ENCODE peak calls at places on chromosomes 12 and 14, in ten cellular contexts. S, D, F, M, L, U, W, N, O and H are unnamed samples. For H3K4me1, the result is how much of the 10 kb centered on the place peaks cover.

GRCh38 chr14:71289536-71289935 is 382.3 kb downstream of the PCNX1 start:
- DNase-seq in O (no peak), S (no peak), D (no peak), M (peak), L (no peak), U (peak), W (peak), N (no peak), F (no peak), H (peak)

GRCh38 chr12:58750484-58750883 is 169.8 kb downstream of the LRIG3 start:
- DNase-seq in O (no peak), M (no peak), S (no peak), F (no peak), L (no peak), D (no peak), N (no peak), U (peak), W (no peak), H (no peak)

GRCh38 chr12:34296143-34297041 is 274.1 kb downstream of the ALG10 start:
- DNase-seq in O (no peak), D (peak), L (no peak), M (no peak), W (no peak), F (no peak), S (no peak), N (no peak), U (no peak), H (no peak)

GRCh38 chr12:31773867-31774266 is 45.0 kb upstream of the AMN1 start:
- DNase-seq in L (no peak), U (no peak), S (peak), N (peak), F (no peak), O (no peak), W (no peak), M (no peak), D (no peak), H (peak)

GRCh38 chr12:113088971-113089756 is 32.6 kb downstream of the DTX1 start:
- DNase-seq in U (no peak), M (no peak), D (no peak), W (peak), F (no peak), O (no peak), N (no peak), L (no peak), S (no peak), H (no peak)

GRCh38 chr14:74538411-74539391 is 45.1 kb downstream of the ISCA2 start:
- DNase-seq in S (no peak), O (no peak), F (no peak), U (no peak), W (no peak), D (no peak), L (no peak), N (no peak), M (no peak), H (no peak)

GRCh38 chr12:89154743-89155530 is 197.4 kb downstream of the DUSP6 start:
- DNase-seq in W (no peak), U (no peak), D (no peak), O (no peak), S (no peak), F (no peak), M (no peak), N (no peak), L (no peak), H (no peak)

GRCh38 chr12:109759076-109759420 is 45.4 kb downstream of the FAM222A start:
- DNase-seq in U (no peak), O (no peak), M (no peak), S (no peak), L (peak), N (peak), W (no peak), F (no peak), D (peak), H (no peak)

GRCh38 chr12:32918890-32919791 is 22.6 kb upstream of the PKP2 start:
- DNase-seq in M (peak), L (no peak), S (peak), N (peak), O (no peak), D (no peak), W (no peak), F (peak), U (peak), H (peak)

GRCh38 chr14:58281969-58282368 is 16.4 kb upstream of the ARID4A start:
- DNase-seq in W (no peak), F (no peak), D (no peak), M (no peak), L (no peak), U (no peak), O (no peak), N (no peak), S (no peak), H (no peak)

GRCh38 chr12:92146865-92147264 is 1.2 kb upstream of the BTG1 start:
- DNase-seq in W (no peak), L (no peak), D (no peak), U (no peak), M (peak), F (no peak), S (no peak), O (no peak), N (peak), H (peak)

GRCh38 chr12:99619389-99620158 is 28.0 kb upstream of the GARIN6 start:
- DNase-seq in L (no peak), F (peak), S (peak), U (peak), N (peak), O (no peak), M (peak), D (no peak), W (no peak), H (peak)

GRCh38 chr14:52377940-52378339 is 63.8 kb downstream of the PTGER2 start:
- DNase-seq in W (no peak), U (no peak), O (no peak), M (no peak), N (no peak), S (no peak), D (no peak), F (peak), L (no peak), H (peak)

GRCh38 chr14:91144425-91145145 is 30.7 kb downstream of the DGLUCY start:
- DNase-seq in U (peak), D (no peak), L (no peak), S (no peak), F (peak), M (no peak), W (no peak), N (no peak), O (no peak), H (no peak)

GRCh38 chr14:68820119-68820518 is 27.3 kb upstream of the ZFP36L1 start:
- DNase-seq in W (no peak), M (no peak), S (no peak), F (no peak), U (no peak), L (no peak), O (peak), N (peak), D (no peak), H (no peak)

GRCh38 chr12:27305673-27306504 is 26.7 kb upstream of the BMAL2 start:
- DNase-seq in O (no peak), F (peak), L (no peak), S (peak), W (no peak), U (peak), M (peak), N (peak), D (no peak), H (peak)

GRCh38 chr14:31420319-31421081 is at the start of gene HEATR5A:
- DNase-seq in W (peak), O (peak), N (peak), D (peak), U (peak), M (peak), L (peak), F (peak), S (peak), H (peak)

GRCh38 chr12:96196781-96197180 is 2.6 kb downstream of the ELK3 start:
- DNase-seq in D (no peak), U (peak), L (no peak), M (no peak), N (no peak), F (no peak), O (no peak), W (no peak), S (no peak), H (no peak)

GRCh38 chr12:121170581-121171260 is 38.0 kb downstream of the P2RX7 start:
- DNase-seq in U (peak), N (no peak), D (no peak), S (no peak), W (no peak), O (no peak), F (no peak), L (no peak), M (no peak), H (no peak)

GRCh38 chr12:96473394-96474093 is 15.8 kb upstream of the CFAP54 start:
- DNase-seq in F (no peak), U (no peak), D (no peak), N (no peak), M (no peak), W (no peak), O (no peak), S (no peak), L (no peak), H (no peak)

GRCh38 chr14:70888151-70888499 is 19.1 kb upstream of the PCNX1 start:
- DNase-seq in M (no peak), L (no peak), N (no peak), D (no peak), U (no peak), W (no peak), S (no peak), F (no peak), O (no peak), H (no peak)

GRCh38 chr12:118103601-118104382 is at the start of gene VSIG10:
- DNase-seq in W (peak), S (peak), L (peak), M (no peak), O (peak), F (peak), U (peak), D (peak), N (peak), H (peak)

GRCh38 chr12:124510301-124510970 is 57.0 kb downstream of the NCOR2 start:
- DNase-seq in D (no peak), O (peak), U (peak), M (no peak), F (no peak), S (peak), N (peak), W (no peak), L (peak), H (no peak)

GRCh38 chr14:75264036-75264435 is 14.6 kb upstream of the FOS start:
- DNase-seq in S (no peak), W (no peak), O (peak), U (peak), F (no peak), D (peak), N (no peak), L (no peak), M (no peak), H (no peak)

GRCh38 chr14:23727566-23728335 is 91.6 kb downstream of the DHRS2 start:
- DNase-seq in D (no peak), O (no peak), S (peak), U (peak), M (peak), N (peak), L (no peak), W (no peak), F (peak), H (peak)

GRCh38 chr14:82710257-82710841 is 1176.7 kb upstream of the SEL1L start:
- DNase-seq in N (peak), L (peak), F (peak), D (peak), M (peak), U (peak), S (peak), W (no peak), O (peak), H (peak)

GRCh38 chr12:5096241-5096880 is 52.7 kb downstream of the KCNA5 start:
- DNase-seq in M (no peak), S (no peak), L (no peak), O (no peak), W (no peak), D (no peak), F (no peak), N (peak), U (peak), H (no peak)

GRCh38 chr14:69696633-69697557 is 70.0 kb upstream of the SRSF5 start:
- DNase-seq in F (no peak), L (no peak), W (no peak), N (no peak), O (no peak), U (no peak), S (no peak), M (no peak), D (no peak), H (no peak)

GRCh38 chr14:99015833-99016232 is 256.2 kb downstream of the BCL11B start:
- DNase-seq in N (no peak), O (no peak), S (no peak), W (no peak), M (no peak), D (no peak), U (no peak), L (no peak), F (no peak), H (no peak)

GRCh38 chr12:67647547-67648305 is 819 bp upstream of the DYRK2 start:
- DNase-seq in N (peak), U (peak), F (peak), O (peak), W (no peak), M (peak), D (peak), S (peak), L (peak), H (peak)

GRCh38 chr14:64580451-64580850 is 30.7 kb downstream of the PPP1R36 start:
- DNase-seq in O (no peak), W (no peak), M (no peak), N (no peak), S (no peak), F (no peak), L (no peak), U (no peak), D (no peak), H (no peak)

GRCh38 chr14:61472801-61473376 is 151.5 kb downstream of the PRKCH start:
- DNase-seq in O (no peak), F (no peak), M (no peak), U (no peak), N (no peak), S (no peak), L (no peak), D (no peak), W (peak), H (peak)

GRCh38 chr12:122093098-122093883 is 14.7 kb downstream of the MLXIP start:
- DNase-seq in W (no peak), F (no peak), D (peak), M (no peak), S (no peak), U (no peak), L (no peak), N (no peak), O (no peak), H (no peak)

GRCh38 chr12:31914927-31915326 is 44.3 kb upstream of the RESF1 start:
- DNase-seq in M (no peak), O (no peak), F (no peak), L (no peak), D (no peak), W (no peak), S (no peak), N (no peak), U (no peak), H (no peak)

GRCh38 chr12:10140001-10140400 is 10.0 kb upstream of the CLEC7A start:
- DNase-seq in M (peak), L (no peak), D (no peak), N (peak), F (peak), W (no peak), S (peak), O (no peak), U (peak), H (peak)

GRCh38 chr12:11798856-11799530 is 149.5 kb downstream of the ETV6 start:
- DNase-seq in W (no peak), F (no peak), U (peak), N (no peak), O (no peak), D (no peak), L (no peak), S (peak), M (no peak), H (peak)

GRCh38 chr12:20175704-20176388 is 192.5 kb upstream of the PDE3A start:
- DNase-seq in W (no peak), O (no peak), S (peak), M (no peak), U (no peak), D (no peak), F (no peak), N (no peak), L (no peak), H (no peak)

GRCh38 chr14:22822619-22823551 is 6.8 kb upstream of the MRPL52 start:
- DNase-seq in F (peak), D (peak), L (peak), S (peak), U (peak), W (peak), O (peak), M (peak), N (peak), H (peak)

GRCh38 chr12:24788886-24789285 is 160.0 kb downstream of the BCAT1 start:
- DNase-seq in N (no peak), W (no peak), D (no peak), S (no peak), F (no peak), L (no peak), O (no peak), M (no peak), U (no peak), H (no peak)

GRCh38 chr12:123389560-123390351 is 5.8 kb downstream of the KMT5A start:
- DNase-seq in S (peak), F (peak), U (peak), L (peak), M (no peak), N (peak), O (no peak), W (peak), D (peak), H (peak)

GRCh38 chr12:123388948-123389559 is 5.1 kb downstream of the KMT5A start:
- DNase-seq in D (no peak), L (no peak), N (peak), S (no peak), W (no peak), M (no peak), F (no peak), U (no peak), O (no peak), H (no peak)

GRCh38 chr12:123384994-123385376 is 1.1 kb downstream of the KMT5A start:
- DNase-seq in U (peak), L (no peak), M (no peak), N (no peak), W (no peak), D (no peak), F (no peak), O (no peak), S (no peak), H (no peak)

GRCh38 chr12:123388218-123388947 is 4.5 kb downstream of the KMT5A start:
- DNase-seq in N (peak), O (peak), F (peak), L (peak), U (peak), M (peak), S (peak), W (peak), D (peak), H (peak)

DNA sequence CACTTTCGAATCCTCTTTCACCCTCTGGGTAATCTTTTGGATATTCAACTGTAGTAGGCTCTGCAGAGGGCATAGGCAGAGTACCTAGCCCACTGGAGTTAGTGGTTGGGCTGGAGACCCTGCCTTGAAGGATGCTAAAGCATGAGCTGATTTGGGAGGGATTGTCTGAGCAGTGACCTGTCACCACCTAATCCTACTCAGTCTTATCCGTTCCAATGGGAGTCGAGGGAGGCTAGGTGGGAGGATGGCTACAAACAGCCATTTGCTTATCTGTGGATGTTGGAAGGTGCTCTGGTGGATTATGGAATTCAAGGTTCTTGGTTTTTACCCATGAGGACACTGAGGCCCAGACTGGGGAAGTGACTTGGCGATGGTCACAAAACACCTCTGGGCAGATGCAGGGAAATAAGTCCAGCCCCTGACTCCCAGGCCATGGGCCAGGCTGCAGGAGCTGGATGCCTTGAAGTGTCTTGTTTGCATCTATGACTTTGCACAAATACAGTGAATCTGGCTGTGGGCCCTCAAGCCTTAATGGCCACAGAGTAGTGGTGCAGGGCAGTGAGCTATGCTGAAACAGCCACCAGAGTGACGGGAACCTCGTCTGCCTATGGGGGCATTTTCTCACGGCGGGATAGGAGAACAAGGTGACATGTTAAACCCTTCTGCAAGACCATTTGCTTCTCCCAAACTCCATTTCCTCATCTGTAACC is 3.7 kb downstream of the KMT5A start:
- DNase-seq in M (no peak), W (no peak), S (no peak), L (no peak), U (no peak), F (no peak), N (no peak), O (no peak), D (no peak), H (peak)
- H3K4me1 ChIP-seq in M (under half), W (under half), S (half or more), L (half or more), U (under half), F (under half), N (under half), O (under half), D (under half), H (under half)

GRCh38 chr14:81331229-81332026 is 68.7 kb downstream of the STON2 start:
- DNase-seq in D (no peak), N (no peak), O (no peak), M (no peak), W (no peak), U (no peak), S (no peak), F (peak), L (no peak), H (no peak)
- H3K27ac ChIP-seq in D (no peak), N (no peak), O (peak), M (no peak), W (no peak), U (no peak), S (no peak), F (no peak), L (no peak), H (no peak)

GRCh38 chr14:49969961-49970360 is 77.1 kb downstream of the ARF6 start:
- DNase-seq in F (no peak), D (no peak), W (no peak), M (no peak), O (no peak), S (no peak), L (no peak), N (no peak), U (no peak), H (no peak)
- H3K4me1 ChIP-seq in F (under half), D (under half), W (under half), M (under half), O (under half), S (half or more), L (under half), N (under half), U (half or more), H (half or more)

GRCh38 chr14:102524026-102524450 is 14.5 kb upstream of the ANKRD9 start:
- DNase-seq in M (no peak), L (no peak), D (no peak), W (no peak), U (no peak), F (no peak), S (no peak), O (no peak), N (no peak), H (no peak)
- H3K27ac ChIP-seq in M (no peak), L (peak), D (peak), W (peak), U (peak), F (no peak), S (no peak), O (peak), N (peak), H (no peak)